ENCODE peak calls at places on chromosomes 6 and 20, in six cellular contexts. I is dorsolateral prefrontal cortex, D is left ventricle myocardium inferior, O is upper lobe of left lung, Y is ascending aorta, C is cardiac muscle cell. P is an unnamed sample.

GRCh38 chr20:59776626-59777320 is 156.7 kb downstream of the SYCP2 start:
- DNase-seq in I (no peak), D (no peak), O (no peak), Y (peak), C (no peak), P (no peak)

GRCh38 chr6:29603456-29603855 is 18.5 kb downstream of the OR2H2 start:
- DNase-seq in I (no peak), D (no peak), O (no peak), Y (no peak), C (no peak), P (no peak)

GRCh38 chr20:48455606-48456360 is 372.0 kb downstream of the PREX1 start:
- DNase-seq in I (no peak), D (no peak), O (no peak), Y (no peak), C (peak), P (no peak)

GRCh38 chr6:57256541-57256940 is 34.4 kb upstream of the RAB23 start:
- DNase-seq in I (no peak), D (no peak), O (no peak), Y (no peak), C (no peak), P (peak)

GRCh38 chr6:113644861-113645575 is 212.1 kb upstream of the MARCKS start:
- DNase-seq in I (no peak), D (no peak), O (no peak), Y (no peak), C (no peak), P (peak)

GRCh38 chr6:31663961-31664789 is 622 bp downstream of the GPANK1 start:
- DNase-seq in I (no peak), D (no peak), O (peak), Y (peak), C (no peak), P (peak)

GRCh38 chr6:11854418-11855165 is 76.0 kb upstream of the ADTRP start:
- DNase-seq in I (no peak), D (no peak), O (no peak), Y (no peak), C (no peak), P (peak)

GRCh38 chr6:37794825-37795224 is 24.7 kb upstream of the ZFAND3 start:
- DNase-seq in I (no peak), D (no peak), O (no peak), Y (peak), C (no peak), P (peak)

GRCh38 chr6:136740050-136740974 is 52.0 kb downstream of the MAP3K5 start:
- DNase-seq in I (no peak), D (no peak), O (no peak), Y (no peak), C (no peak), P (no peak)

DNA sequence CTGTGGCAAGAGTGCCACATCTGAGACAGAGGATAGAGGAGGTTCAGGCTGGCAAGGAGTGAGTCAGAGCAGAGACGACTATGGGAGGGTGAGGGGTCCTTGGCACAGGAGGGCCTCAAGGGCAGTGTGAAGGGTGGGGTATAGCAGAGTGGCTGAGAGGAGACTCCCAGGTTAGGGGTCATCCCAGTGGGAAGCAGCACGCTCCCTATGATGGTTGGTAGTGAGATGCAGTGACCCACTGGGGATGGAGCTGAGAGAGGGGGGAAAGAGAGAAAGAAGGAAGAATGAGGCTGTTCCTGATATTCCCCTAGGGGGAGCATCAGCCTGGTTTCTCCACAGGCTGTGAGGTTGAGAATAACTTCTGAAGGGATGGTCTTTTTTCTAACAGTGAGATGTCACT is 97.4 kb downstream of the INSM1 start:
- DNase-seq in I (peak), D (no peak), O (no peak), Y (no peak), C (no peak), P (no peak)
- TF ChIP-seq CTCF in I (peak), D (no peak), O (no peak), Y (no peak), C (peak), P (peak)

DNA sequence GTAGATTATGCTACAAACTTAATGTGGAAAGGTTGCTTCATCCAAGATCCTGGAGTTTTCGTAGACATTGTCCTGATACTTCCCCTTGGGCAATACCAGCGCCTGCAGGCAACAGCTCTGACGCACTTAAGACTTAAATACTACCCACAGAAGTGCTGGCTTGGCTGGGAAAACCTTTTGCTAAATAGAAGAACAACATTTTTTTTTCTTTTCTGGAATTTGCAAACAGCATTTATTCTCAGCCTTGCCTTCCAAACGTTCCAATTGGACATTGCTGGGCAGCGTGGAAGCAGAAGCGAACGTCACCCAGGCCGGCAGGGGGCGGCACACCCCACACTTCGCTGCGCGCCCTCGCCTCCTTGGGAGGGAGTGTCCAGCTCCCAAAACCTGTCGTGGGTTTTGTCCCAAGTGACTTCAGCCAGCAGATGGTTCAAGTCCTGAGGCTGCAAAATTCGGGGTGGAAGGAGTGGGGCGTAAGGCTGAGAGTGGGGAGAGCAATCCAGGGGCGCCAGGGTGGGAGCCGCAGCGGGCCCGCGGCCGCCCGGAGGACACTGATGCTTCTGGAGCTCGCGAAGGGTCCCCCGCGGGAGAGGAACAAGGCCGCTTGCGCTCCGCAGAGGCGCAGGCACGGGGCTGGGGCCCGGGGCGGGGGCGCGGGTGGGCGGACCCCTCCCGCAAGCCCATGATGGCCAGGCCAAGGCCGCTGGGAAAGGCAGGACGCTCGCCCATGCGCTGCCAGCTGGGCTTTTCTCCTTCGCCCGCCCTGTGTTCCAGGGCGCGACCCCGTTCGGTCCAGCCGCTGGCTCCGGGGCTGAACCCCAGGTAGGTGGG is 60.8 kb upstream of the MAP3K4 start:
- DNase-seq in I (peak), D (peak), O (peak), Y (peak), C (peak), P (peak)
- H3K4me3 ChIP-seq in I (peak), D (peak), O (no peak), Y (peak), C (peak), P (peak)

GRCh38 chr20:24291066-24291465 is 178.4 kb upstream of the SYNDIG1 start:
- DNase-seq in I (no peak), D (no peak), O (no peak), Y (no peak), C (no peak), P (no peak)

GRCh38 chr20:24289737-24290481 is 179.5 kb upstream of the SYNDIG1 start:
- DNase-seq in I (no peak), D (no peak), O (no peak), Y (no peak), C (no peak), P (no peak)
- TF ChIP-seq CTCF in I (no peak), D (no peak), O (no peak), Y (no peak), C (no peak), P (no peak)

GRCh38 chr6:52881996-52882841 is 27.3 kb downstream of the GSTA3 start:
- DNase-seq in I (peak), D (peak), O (peak), Y (peak), C (peak), P (peak)
- H3K4me3 ChIP-seq in I (peak), D (peak), O (peak), Y (peak), C (peak), P (peak)

GRCh38 chr6:143176090-143177021 is 115.7 kb downstream of the AIG1 start:
- DNase-seq in I (no peak), D (no peak), O (no peak), Y (no peak), C (no peak), P (peak)
- TF ChIP-seq CTCF in I (no peak), D (no peak), O (no peak), Y (no peak), C (peak), P (peak)

GRCh38 chr20:4041748-4042411 is 26.5 kb upstream of the RNF24 start:
- DNase-seq in I (no peak), D (peak), O (peak), Y (peak), C (no peak), P (peak)

GRCh38 chr20:4036351-4036750 is 21.0 kb upstream of the RNF24 start:
- DNase-seq in I (no peak), D (no peak), O (no peak), Y (no peak), C (no peak), P (no peak)

GRCh38 chr20:4038676-4039075 is 23.3 kb upstream of the RNF24 start:
- DNase-seq in I (no peak), D (no peak), O (no peak), Y (peak), C (no peak), P (no peak)

GRCh38 chr20:4040283-4041179 is 25.2 kb upstream of the RNF24 start:
- DNase-seq in I (no peak), D (no peak), O (peak), Y (peak), C (no peak), P (peak)

DNA sequence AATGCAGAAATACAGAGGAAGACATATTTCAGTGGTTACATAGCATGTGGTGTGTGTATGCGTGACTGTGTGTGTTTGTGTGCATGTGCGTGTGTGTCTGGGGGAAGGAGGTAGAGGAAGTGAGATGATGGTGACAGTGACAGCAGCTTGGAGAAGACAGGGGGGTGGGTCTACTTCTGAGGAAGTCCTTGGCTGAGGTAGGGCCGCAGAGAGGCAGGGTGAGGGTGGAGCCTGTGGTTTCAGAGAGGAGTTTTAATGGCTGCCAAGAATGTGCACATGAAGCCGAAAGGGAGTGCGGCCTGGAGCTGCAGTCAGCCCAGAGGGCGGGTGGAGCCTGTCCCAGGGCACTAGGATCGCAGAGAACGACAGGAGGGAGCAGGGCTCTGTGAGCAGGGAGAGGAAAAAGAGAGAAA is 22.7 kb upstream of the RNF24 start:
- DNase-seq in I (no peak), D (peak), O (peak), Y (peak), C (peak), P (peak)
- H3K4me3 ChIP-seq in I (no peak), D (no peak), O (no peak), Y (no peak), C (no peak), P (no peak)